ENCODE peak calls at places on chromosomes 6 and 20, in eight cellular contexts. V is adrenal gland, D is A549, U is right lobe of liver, F is lower leg skin, J is testis, C is GM12891, G is thyroid gland. I is an unnamed sample.

GRCh38 chr6:44564906-44565524 is 177.5 kb downstream of the CDC5L start:
- DNase-seq in V (no peak), D (no peak), U (no peak), F (no peak), J (no peak), C (no peak), G (no peak), I (no peak)

GRCh38 chr6:156589281-156589680 is 187.9 kb upstream of the ARID1B start:
- DNase-seq in V (no peak), D (no peak), U (no peak), F (no peak), J (no peak), C (no peak), G (no peak), I (no peak)

GRCh38 chr20:17228624-17229061 is 1.8 kb downstream of the PCSK2 start:
- DNase-seq in V (no peak), D (no peak), U (peak; percentile 40), F (peak; percentile 82), J (peak; percentile 25), C (no peak), G (peak; percentile 69), I (no peak)

GRCh38 chr6:43885399-43886066 is 115.5 kb downstream of the VEGFA start:
- DNase-seq in V (no peak), D (no peak), U (no peak), F (no peak), J (no peak), C (no peak), G (no peak), I (no peak)

GRCh38 chr20:37295595-37295994 is 6.1 kb downstream of the MANBAL start:
- DNase-seq in V (no peak), D (peak; percentile 33), U (no peak), F (no peak), J (no peak), C (no peak), G (no peak), I (no peak)

GRCh38 chr6:23390221-23390620 is 735.8 kb upstream of the NRSN1 start:
- DNase-seq in V (no peak), D (no peak), U (no peak), F (no peak), J (no peak), C (no peak), G (no peak), I (no peak)

GRCh38 chr6:42095066-42095465 is 44.7 kb downstream of the TAF8 start:
- DNase-seq in V (no peak), D (no peak), U (no peak), F (no peak), J (no peak), C (no peak), G (no peak), I (no peak)

GRCh38 chr20:46011631-46012482 is 3.1 kb downstream of the MMP9 start:
- DNase-seq in V (peak; percentile 71), D (peak; percentile 86), U (peak; percentile 75), F (peak; percentile 90), J (peak; percentile 81), C (no peak), G (no peak), I (peak; percentile 71)

GRCh38 chr20:38049800-38050199 is 16.3 kb downstream of the RPRD1B start:
- DNase-seq in V (no peak), D (no peak), U (no peak), F (no peak), J (no peak), C (no peak), G (no peak), I (peak; percentile 47)

GRCh38 chr6:84027340-84028183 is 6.0 kb upstream of the MRAP2 start:
- DNase-seq in V (peak; percentile 17), D (peak; percentile 60), U (no peak), F (no peak), J (no peak), C (no peak), G (no peak), I (no peak)

GRCh38 chr6:112117554-112117953 is 30.2 kb downstream of the FAM229B start:
- DNase-seq in V (no peak), D (peak; percentile 5), U (no peak), F (no peak), J (no peak), C (no peak), G (no peak), I (peak; percentile 1)

GRCh38 chr6:1630771-1631217 is 21.1 kb downstream of the FOXC1 start:
- DNase-seq in V (no peak), D (no peak), U (no peak), F (no peak), J (no peak), C (no peak), G (no peak), I (no peak)

GRCh38 chr6:151911401-151911800 is 103.9 kb downstream of the ESR1 start:
- DNase-seq in V (no peak), D (no peak), U (no peak), F (no peak), J (no peak), C (no peak), G (no peak), I (no peak)

GRCh38 chr6:97850458-97851218 is 567.6 kb upstream of the MMS22L start:
- DNase-seq in V (no peak), D (no peak), U (no peak), F (no peak), J (no peak), C (no peak), G (no peak), I (no peak)

GRCh38 chr6:119541132-119541905 is 191.8 kb upstream of the MAN1A1 start:
- DNase-seq in V (no peak), D (peak; percentile 33), U (no peak), F (no peak), J (no peak), C (no peak), G (no peak), I (peak; percentile 7)

GRCh38 chr6:12289655-12290489 is at the start of gene EDN1:
- DNase-seq in V (peak; percentile 81), D (peak; percentile 93), U (peak; percentile 86), F (peak; percentile 94), J (peak; percentile 82), C (peak; percentile 49), G (peak; percentile 75), I (peak; percentile 57)
- TF ChIP-seq POLR2A in V (peak; percentile 66), D (peak; percentile 96), U (peak; percentile 36), F (no peak), J (no peak), C (no peak), G (peak; percentile 45), I (peak; percentile 59)

GRCh38 chr20:652611-653109 is 340 bp downstream of the SRXN1 start:
- DNase-seq in V (peak; percentile 66), D (peak; percentile 69), U (peak; percentile 72), F (no peak), J (peak; percentile 42), C (no peak), G (peak; percentile 40), I (no peak)

GRCh38 chr20:654427-654770 is 1.4 kb upstream of the SRXN1 start:
- DNase-seq in V (no peak), D (no peak), U (no peak), F (no peak), J (no peak), C (no peak), G (no peak), I (no peak)

GRCh38 chr20:651713-652610 is 1.0 kb downstream of the SRXN1 start:
- DNase-seq in V (peak; percentile 52), D (peak; percentile 61), U (no peak), F (no peak), J (no peak), C (no peak), G (peak; percentile 46), I (no peak)

GRCh38 chr20:653110-653589 is at the start of gene SRXN1:
- DNase-seq in V (peak; percentile 96), D (peak; percentile 98), U (peak; percentile 95), F (peak; percentile 97), J (peak; percentile 92), C (peak; percentile 94), G (peak; percentile 93), I (peak; percentile 96)

DNA sequence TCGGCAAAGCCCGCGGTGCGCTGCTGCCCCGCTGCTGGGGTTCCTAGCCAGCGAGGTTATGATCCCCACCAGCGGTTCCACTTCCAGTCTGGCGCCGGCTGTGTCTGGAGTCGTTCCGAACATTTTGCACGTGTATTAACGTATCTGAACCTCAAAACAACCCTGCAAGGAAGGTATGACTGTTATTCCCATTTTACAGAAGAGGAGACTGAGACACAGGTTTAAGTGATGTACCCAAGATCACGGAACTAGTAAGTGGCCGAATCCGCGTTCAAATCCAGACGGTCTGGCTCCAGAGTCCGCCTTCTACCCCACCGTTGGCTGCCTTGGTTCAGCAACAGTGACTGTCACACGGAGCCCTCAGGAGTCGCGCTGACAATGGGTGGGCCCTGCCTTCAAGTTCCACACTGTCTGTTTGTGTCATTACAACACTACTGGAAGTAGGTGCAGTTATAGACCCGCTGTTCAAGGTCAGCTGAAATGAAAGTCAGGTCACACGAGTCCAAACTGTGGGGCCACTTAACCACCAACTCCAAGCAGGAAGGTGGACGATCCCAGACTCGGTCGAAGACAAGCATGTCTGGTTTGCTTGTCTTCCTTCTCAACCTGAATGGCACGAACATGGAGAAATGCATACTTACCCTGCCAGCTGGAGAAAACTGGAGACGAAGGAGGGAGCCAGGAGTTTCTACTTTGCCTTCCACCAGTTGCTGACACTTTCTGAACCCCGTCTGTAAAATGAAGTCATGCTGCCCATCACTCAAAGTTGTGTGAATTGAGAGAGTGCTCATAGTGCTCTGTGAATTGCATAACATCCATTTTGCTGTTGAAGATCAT is 808 bp upstream of the SRXN1 start:
- DNase-seq in V (peak; percentile 50), D (peak; percentile 52), U (peak; percentile 54), F (no peak), J (no peak), C (no peak), G (peak; percentile 27), I (no peak)
- TF ChIP-seq POLR2A in V (no peak), D (peak; percentile 76), U (no peak), F (no peak), J (no peak), C (no peak), G (no peak), I (peak; percentile 39)

GRCh38 chr6:48110436-48111142 is 408 bp downstream of the PTCHD4 start:
- DNase-seq in V (no peak), D (no peak), U (no peak), F (no peak), J (no peak), C (no peak), G (no peak), I (no peak)
- TF ChIP-seq POLR2A in V (no peak), D (no peak), U (no peak), F (no peak), J (no peak), C (no peak), G (no peak), I (no peak)

GRCh38 chr6:4316867-4317400 is 181.6 kb upstream of the ECI2 start:
- DNase-seq in V (peak; percentile 66), D (peak; percentile 45), U (no peak), F (peak; percentile 90), J (no peak), C (no peak), G (no peak), I (peak; percentile 50)

GRCh38 chr6:4311976-4312860 is 176.8 kb upstream of the ECI2 start:
- DNase-seq in V (no peak), D (no peak), U (no peak), F (no peak), J (no peak), C (no peak), G (no peak), I (no peak)

GRCh38 chr6:4314201-4314707 is 178.9 kb upstream of the ECI2 start:
- DNase-seq in V (no peak), D (no peak), U (no peak), F (no peak), J (no peak), C (no peak), G (no peak), I (no peak)

GRCh38 chr6:4309540-4309939 is 174.2 kb upstream of the ECI2 start:
- DNase-seq in V (no peak), D (no peak), U (no peak), F (no peak), J (no peak), C (no peak), G (no peak), I (no peak)

GRCh38 chr6:4313044-4313686 is 177.8 kb upstream of the ECI2 start:
- DNase-seq in V (peak; percentile 75), D (peak; percentile 82), U (no peak), F (peak; percentile 83), J (no peak), C (no peak), G (peak; percentile 24), I (peak; percentile 25)
- TF ChIP-seq POLR2A in V (no peak), D (no peak), U (no peak), F (no peak), J (no peak), C (no peak), G (no peak), I (no peak)

I was measured in H54.